ENCODE peak calls at places on chromosomes 11 and 22, in seven cellular contexts. S, H, P, B, J, C and K are unnamed samples.

GRCh38 chr11:1528710-1529109 is 42.1 kb upstream of the MOB2 start:
- DNase-seq in S (no peak), H (no peak), P (no peak), B (no peak), J (no peak), C (no peak), K (no peak)

GRCh38 chr11:69674886-69675714 is at the start of gene LTO1:
- DNase-seq in S (peak; percentile 92), H (peak; percentile 97), P (peak; percentile 97), B (peak; percentile 97), J (peak; percentile 98), C (peak; percentile 98), K (peak; percentile 79)

GRCh38 chr11:69486773-69487266 is 5.4 kb downstream of the LINC01488 start:
- DNase-seq in S (no peak), H (no peak), P (no peak), B (no peak), J (no peak), C (no peak), K (no peak)

GRCh38 chr11:109971184-109971523 is 122.0 kb upstream of the ZC3H12C start:
- DNase-seq in S (no peak), H (peak; percentile 85), P (no peak), B (peak; percentile 70), J (peak; percentile 89), C (no peak), K (no peak)

GRCh38 chr11:77038825-77039326 is 4.7 kb downstream of the B3GNT6 start:
- DNase-seq in S (no peak), H (no peak), P (no peak), B (no peak), J (no peak), C (no peak), K (no peak)

GRCh38 chr11:61507962-61508824 is at the start of gene LRRC10B:
- DNase-seq in S (no peak), H (no peak), P (peak; percentile 46), B (no peak), J (no peak), C (peak; percentile 84), K (no peak)

GRCh38 chr11:45917286-45917622 is 423 bp downstream of the PEX16 start:
- DNase-seq in S (no peak), H (no peak), P (no peak), B (no peak), J (no peak), C (no peak), K (no peak)

GRCh38 chr11:43268161-43268560 is 43.6 kb upstream of the API5 start:
- DNase-seq in S (no peak), H (no peak), P (peak; percentile 72), B (no peak), J (no peak), C (no peak), K (no peak)

GRCh38 chr11:75888391-75888790 is 73.4 kb downstream of the UVRAG start:
- DNase-seq in S (no peak), H (no peak), P (no peak), B (no peak), J (no peak), C (no peak), K (no peak)

GRCh38 chr22:37887610-37888378 is 18.3 kb upstream of the MICALL1 start:
- DNase-seq in S (no peak), H (peak; percentile 84), P (no peak), B (peak; percentile 93), J (peak; percentile 96), C (peak; percentile 36), K (no peak)

GRCh38 chr11:26842458-26842841 is 120.6 kb upstream of the SLC5A12 start:
- DNase-seq in S (no peak), H (no peak), P (no peak), B (peak; percentile 79), J (peak; percentile 87), C (no peak), K (peak; percentile 44)

GRCh38 chr22:24059121-24059520 is 48.0 kb downstream of the CABIN1 start:
- DNase-seq in S (no peak), H (peak; percentile 91), P (no peak), B (peak; percentile 84), J (peak; percentile 89), C (no peak), K (peak; percentile 94)

GRCh38 chr11:38814670-38815069 is 2216.6 kb upstream of the RAG2 start:
- DNase-seq in S (no peak), H (peak; percentile 49), P (no peak), B (no peak), J (no peak), C (no peak), K (no peak)

GRCh38 chr22:44842417-44842816 is 90.0 kb downstream of the ARHGAP8 start:
- DNase-seq in S (no peak), H (no peak), P (no peak), B (no peak), J (no peak), C (no peak), K (no peak)

GRCh38 chr11:45097721-45098493 is 48.5 kb upstream of the PRDM11 start:
- DNase-seq in S (no peak), H (peak; percentile 39), P (peak; percentile 73), B (peak; percentile 79), J (peak; percentile 87), C (peak; percentile 64), K (no peak)

GRCh38 chr11:16191852-16192240 is 164.5 kb downstream of the SOX6 start:
- DNase-seq in S (no peak), H (no peak), P (no peak), B (no peak), J (no peak), C (no peak), K (no peak)

GRCh38 chr11:108220721-108221346 is 1.6 kb downstream of the NPAT start:
- DNase-seq in S (no peak), H (no peak), P (no peak), B (peak; percentile 24), J (peak; percentile 29), C (no peak), K (no peak)

GRCh38 chr22:50568626-50569025 is 5.9 kb upstream of the SYCE3 start:
- DNase-seq in S (no peak), H (no peak), P (peak; percentile 45), B (no peak), J (no peak), C (no peak), K (no peak)

GRCh38 chr11:67301313-67301921 is 1.9 kb upstream of the SSH3 start:
- DNase-seq in S (no peak), H (no peak), P (no peak), B (no peak), J (no peak), C (peak; percentile 24), K (no peak)

GRCh38 chr22:33474587-33474986 is 416.4 kb upstream of the SYN3 start:
- DNase-seq in S (no peak), H (no peak), P (no peak), B (no peak), J (no peak), C (no peak), K (no peak)

GRCh38 chr11:35980646-35981402 is 37.0 kb downstream of the LDLRAD3 start:
- DNase-seq in S (no peak), H (peak; percentile 49), P (no peak), B (peak; percentile 91), J (peak; percentile 64), C (no peak), K (no peak)

GRCh38 chr11:126100681-126101080 is 38.0 kb upstream of the CDON start:
- DNase-seq in S (no peak), H (no peak), P (no peak), B (no peak), J (no peak), C (no peak), K (no peak)

GRCh38 chr11:11025087-11025486 is 167.2 kb upstream of the ZBED5 start:
- DNase-seq in S (no peak), H (peak; percentile 42), P (no peak), B (peak; percentile 47), J (no peak), C (no peak), K (no peak)

GRCh38 chr11:41392591-41392990 is 66.9 kb downstream of the LRRC4C start:
- DNase-seq in S (no peak), H (no peak), P (no peak), B (no peak), J (no peak), C (no peak), K (no peak)
- H3K4me3 ChIP-seq in S (no peak overlapping the region), H (no peak overlapping the region), P (no peak overlapping the region), B (no peak overlapping the region), J (no peak overlapping the region), C (no peak overlapping the region), K (no peak overlapping the region)

GRCh38 chr11:128148208-128148607 is 439.1 kb downstream of the ETS1 start:
- DNase-seq in S (no peak), H (no peak), P (no peak), B (no peak), J (no peak), C (no peak), K (no peak)
- TF ChIP-seq CTCF in S (no peak), H (no peak), P (no peak), B (no peak), J (no peak), C (no peak), K (no peak)

GRCh38 chr11:34502949-34503348 is 10.6 kb downstream of the ELF5 start:
- DNase-seq in S (no peak), H (peak; percentile 10), P (no peak), B (no peak), J (no peak), C (no peak), K (no peak)

GRCh38 chr11:34505874-34506273 is 7.7 kb downstream of the ELF5 start:
- DNase-seq in S (no peak), H (no peak), P (no peak), B (no peak), J (no peak), C (no peak), K (no peak)

GRCh38 chr11:34501962-34502361 is 11.6 kb downstream of the ELF5 start:
- DNase-seq in S (no peak), H (no peak), P (peak; percentile 25), B (no peak), J (peak; percentile 28), C (no peak), K (no peak)

GRCh38 chr11:34499719-34500505 is 13.7 kb downstream of the ELF5 start:
- DNase-seq in S (no peak), H (no peak), P (no peak), B (no peak), J (no peak), C (no peak), K (no peak)

DNA sequence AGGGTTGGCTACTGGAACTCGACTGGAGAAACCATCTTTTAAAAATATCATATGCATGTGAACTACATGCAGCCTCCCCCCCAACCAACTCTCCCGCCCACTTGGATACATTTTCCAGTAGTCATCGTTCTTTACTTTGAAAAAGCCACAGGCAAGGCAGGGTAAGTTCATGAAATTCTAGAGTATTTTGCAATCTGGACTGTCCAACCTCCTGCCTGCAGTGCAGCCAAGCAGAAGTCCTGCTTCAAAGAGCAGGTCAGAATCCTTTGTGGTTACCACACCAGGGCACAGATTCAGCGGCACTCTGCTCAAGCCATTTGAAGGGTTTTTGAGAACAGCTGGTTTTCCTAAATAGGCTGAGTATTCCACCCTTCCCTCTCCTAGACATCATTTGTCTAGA is 12.1 kb downstream of the ELF5 start:
- DNase-seq in S (no peak), H (peak; percentile 96), P (peak; percentile 14), B (peak; percentile 94), J (peak; percentile 84), C (no peak), K (peak; percentile 71)
- H3K4me3 ChIP-seq in S (no peak overlapping the region), H (no peak overlapping the region), P (no peak overlapping the region), B (no peak overlapping the region), J (no peak overlapping the region), C (no peak overlapping the region), K (no peak overlapping the region)

DNA sequence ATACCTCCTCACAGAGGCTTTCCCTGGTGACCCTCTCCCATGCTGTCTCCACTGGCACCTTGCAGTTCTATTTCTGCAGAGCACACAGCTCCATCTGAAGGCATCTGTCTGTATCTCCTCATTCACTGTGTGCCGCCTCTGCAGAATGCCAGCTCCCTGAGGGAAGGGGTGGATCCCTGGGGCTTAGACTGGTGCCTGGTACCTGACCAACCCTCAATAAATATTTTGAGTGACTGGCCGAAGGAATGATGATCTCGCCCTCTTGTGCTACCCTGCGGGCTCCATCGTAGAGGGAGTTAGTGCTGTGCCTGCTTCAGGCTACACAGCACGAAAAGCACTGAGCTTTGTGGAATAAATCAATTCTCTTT is 1.6 kb downstream of the CBX7 start:
- DNase-seq in S (no peak), H (no peak), P (no peak), B (no peak), J (no peak), C (no peak), K (no peak)
- TF ChIP-seq CTCF in S (no peak), H (no peak), P (no peak), B (no peak), J (no peak), C (no peak), K (no peak)